ENCODE peak calls at places on chromosome 21, in seven cellular contexts. T is IMR-90, Q is neuronal stem cell, R is trophoblast cell, L is H9, F is H1, D is mesenchymal stem cell. W is an unnamed sample.

GRCh38 chr21:42903817-42904216 is 10.7 kb downstream of the NDUFV3 start:
- DNase-seq in T (no peak), Q (no peak), R (no peak), L (no peak), F (no peak), D (no peak), W (no peak)

GRCh38 chr21:43335119-43335518 is 91.8 kb downstream of the SIK1 start:
- DNase-seq in T (no peak), Q (no peak), R (no peak), L (no peak), F (no peak), D (no peak), W (no peak)

GRCh38 chr21:46129846-46130651 is 25.3 kb downstream of the FTCD start:
- DNase-seq in T (no peak), Q (no peak), R (no peak), L (no peak), F (no peak), D (peak; percentile 15), W (no peak)

GRCh38 chr21:41241341-41241740 is 73.4 kb downstream of the BACE2 start:
- DNase-seq in T (no peak), Q (no peak), R (no peak), L (no peak), F (no peak), D (no peak), W (no peak)

GRCh38 chr21:36792505-36792967 is 93.6 kb downstream of the SIM2 start:
- DNase-seq in T (peak; percentile 54), Q (no peak), R (no peak), L (no peak), F (no peak), D (peak; percentile 13), W (peak; percentile 12)

GRCh38 chr21:43590220-43590619 is 69.1 kb downstream of the HSF2BP start:
- DNase-seq in T (no peak), Q (no peak), R (no peak), L (no peak), F (no peak), D (no peak), W (no peak)

GRCh38 chr21:41269535-41269934 is 47.1 kb upstream of the FAM3B start:
- DNase-seq in T (no peak), Q (no peak), R (no peak), L (no peak), F (no peak), D (no peak), W (no peak)

GRCh38 chr21:37461494-37461893 is 94.9 kb downstream of the DYRK1A start:
- DNase-seq in T (peak; percentile 33), Q (no peak), R (no peak), L (no peak), F (no peak), D (no peak), W (no peak)

GRCh38 chr21:41187537-41188025 is 19.6 kb downstream of the BACE2 start:
- DNase-seq in T (no peak), Q (no peak), R (no peak), L (no peak), F (no peak), D (no peak), W (peak; percentile 62)

GRCh38 chr21:41068411-41069304 is 99.3 kb upstream of the BACE2 start:
- DNase-seq in T (peak; percentile 23), Q (peak; percentile 79), R (peak; percentile 83), L (peak; percentile 93), F (peak; percentile 96), D (no peak), W (peak; percentile 88)

GRCh38 chr21:31555741-31556191 is 103.7 kb upstream of the SOD1 start:
- DNase-seq in T (no peak), Q (peak; percentile 76), R (no peak), L (peak; percentile 63), F (peak; percentile 54), D (no peak), W (peak; percentile 92)
- H2AK5ac ChIP-seq in T (no peak overlapping the region), Q (no peak overlapping the region), R (no peak overlapping the region), L (no peak overlapping the region), F (peak overlapping the region; percentile 79), D (no peak overlapping the region), W (peak overlapping the region; percentile 7)

GRCh38 chr21:28550057-28550825 is 442.4 kb downstream of the LTN1 start:
- DNase-seq in T (peak; percentile 11), Q (no peak), R (no peak), L (no peak), F (no peak), D (no peak), W (no peak)

DNA sequence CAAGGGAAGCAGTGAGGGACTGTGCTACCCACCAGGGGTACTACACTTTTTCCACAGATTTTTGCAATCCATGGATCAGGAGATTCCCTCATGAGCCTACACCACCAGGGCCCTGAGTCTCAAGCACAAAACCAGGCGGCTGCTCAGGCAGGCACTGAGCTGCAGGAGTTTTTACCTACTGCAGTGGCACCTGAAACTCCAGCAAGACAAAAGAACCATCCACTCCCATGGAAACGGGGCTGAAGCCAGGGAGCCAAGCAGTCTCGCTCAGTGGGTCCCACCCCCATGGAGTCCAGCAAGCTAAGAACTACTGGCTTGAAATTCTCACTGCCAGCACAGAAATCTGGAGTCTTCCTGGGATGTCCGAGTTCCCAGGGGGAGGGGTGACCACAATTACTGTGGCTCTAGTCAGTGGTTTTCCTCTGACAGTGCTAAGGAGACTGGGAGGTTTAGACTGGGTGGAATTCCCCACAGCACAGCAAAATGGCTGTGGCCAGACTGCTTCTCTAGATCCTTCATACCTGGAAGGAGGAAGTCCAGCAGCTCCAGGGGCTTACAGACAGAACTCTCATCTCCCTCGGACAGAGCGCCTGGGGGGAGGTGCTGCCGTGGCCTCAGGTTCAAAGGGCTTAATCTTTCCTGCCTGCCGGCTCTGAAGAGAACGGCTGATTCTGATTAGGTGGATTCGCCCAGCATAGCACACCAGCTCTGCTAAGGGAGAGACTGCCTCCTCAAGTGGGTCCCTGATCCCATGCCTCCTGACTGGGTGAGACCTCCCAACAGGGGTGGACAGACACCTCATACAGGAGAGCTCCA is 437.8 kb downstream of the LTN1 start:
- DNase-seq in T (peak; percentile 63), Q (no peak), R (no peak), L (peak; percentile 41), F (peak; percentile 45), D (peak; percentile 70), W (peak; percentile 37)
- H4K8ac ChIP-seq in T (peak overlapping the region; percentile 31), Q (no peak overlapping the region), R (peak overlapping the region; percentile 56), L (no peak overlapping the region), F (peak overlapping the region; percentile 71), D (no peak overlapping the region), W (no peak overlapping the region)

GRCh38 chr21:44932366-44933181 is 7.3 kb upstream of the SLX9 start:
- DNase-seq in T (no peak), Q (no peak), R (no peak), L (no peak), F (no peak), D (peak; percentile 22), W (no peak)
- H3K4me2 ChIP-seq in T (peak overlapping the region; percentile 66), Q (peak overlapping the region; percentile 57), R (peak overlapping the region; percentile 43), L (peak overlapping the region; percentile 45), F (peak overlapping the region; percentile 77), D (peak overlapping the region; percentile 36), W (no peak overlapping the region)

GRCh38 chr21:39479164-39479563 is 27.4 kb downstream of the SH3BGR start:
- DNase-seq in T (no peak), Q (no peak), R (no peak), L (no peak), F (no peak), D (no peak), W (no peak)

GRCh38 chr21:39483917-39484316 is 32.1 kb downstream of the SH3BGR start:
- DNase-seq in T (peak; percentile 52), Q (no peak), R (no peak), L (no peak), F (no peak), D (peak; percentile 42), W (no peak)

GRCh38 chr21:39484711-39485264 is 33.0 kb downstream of the SH3BGR start:
- DNase-seq in T (no peak), Q (no peak), R (no peak), L (no peak), F (no peak), D (peak; percentile 4), W (no peak)

DNA sequence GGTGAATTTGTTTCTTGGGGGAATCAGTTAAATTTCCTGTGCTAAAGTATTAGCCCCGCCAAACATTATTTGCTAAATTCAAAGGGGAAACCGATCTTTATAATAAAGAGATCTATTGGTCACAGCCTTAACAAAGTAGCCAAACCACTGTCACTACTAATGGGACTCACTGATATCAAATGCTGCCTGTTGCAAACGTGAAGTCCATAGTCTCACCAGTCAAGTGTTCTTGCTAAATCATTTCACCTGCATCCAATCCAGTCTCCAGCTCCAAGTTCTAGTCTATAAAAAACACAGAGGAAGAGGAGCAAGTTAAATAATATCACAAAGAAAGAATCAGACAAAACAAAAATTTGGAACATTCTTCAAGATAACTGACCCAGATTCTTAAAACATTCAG is 30.1 kb downstream of the SH3BGR start:
- DNase-seq in T (no peak), Q (no peak), R (no peak), L (no peak), F (no peak), D (no peak), W (no peak)
- H2AK5ac ChIP-seq in T (no peak overlapping the region), Q (no peak overlapping the region), R (no peak overlapping the region), L (no peak overlapping the region), F (no peak overlapping the region), D (no peak overlapping the region), W (no peak overlapping the region)

W was measured in mesendoderm.